ENCODE peak calls at places on chromosomes 6 and 20, in nine cellular contexts. One of them, this sample, is unnamed. For H3K4me1, the result is how much of the 10 kb centered on the place peaks cover.

GRCh38 chr20:51447097-51447764 is 95.3 kb downstream of the NFATC2 start:
- DNase-seq in IMR-90: peak
- DNase-seq in psoas muscle: peak
- DNase-seq in spleen: peak
- DNase-seq in Panc1: peak
- DNase-seq in colonic mucosa: peak
- DNase-seq in neural progenitor cell: peak
- DNase-seq in GM23338: peak
- DNase-seq in uterus: peak
- DNase-seq in this sample: peak

GRCh38 chr20:34884260-34884659 is 7.8 kb downstream of the ACSS2 start:
- DNase-seq in spleen: no peak
- DNase-seq in colonic mucosa: no peak
- DNase-seq in IMR-90: no peak
- DNase-seq in uterus: no peak
- DNase-seq in neural progenitor cell: no peak
- DNase-seq in Panc1: no peak
- DNase-seq in GM23338: no peak
- DNase-seq in psoas muscle: no peak
- DNase-seq in this sample: no peak

GRCh38 chr6:30885481-30885998 is 1.2 kb downstream of the DDR1 start:
- DNase-seq in Panc1: no peak
- DNase-seq in neural progenitor cell: peak
- DNase-seq in uterus: no peak
- DNase-seq in IMR-90: peak
- DNase-seq in spleen: peak
- DNase-seq in psoas muscle: no peak
- DNase-seq in colonic mucosa: peak
- DNase-seq in GM23338: peak
- DNase-seq in this sample: peak

GRCh38 chr6:153790881-153791473 is 248.1 kb upstream of the OPRM1 start:
- DNase-seq in colonic mucosa: no peak
- DNase-seq in Panc1: no peak
- DNase-seq in neural progenitor cell: peak
- DNase-seq in psoas muscle: no peak
- DNase-seq in uterus: no peak
- DNase-seq in GM23338: peak
- DNase-seq in IMR-90: no peak
- DNase-seq in spleen: no peak
- DNase-seq in this sample: no peak

GRCh38 chr20:37521091-37521771 is at the start of gene NNAT:
- DNase-seq in GM23338: no peak
- DNase-seq in psoas muscle: no peak
- DNase-seq in neural progenitor cell: no peak
- DNase-seq in spleen: no peak
- DNase-seq in IMR-90: no peak
- DNase-seq in uterus: no peak
- DNase-seq in Panc1: no peak
- DNase-seq in colonic mucosa: no peak
- DNase-seq in this sample: no peak

GRCh38 chr20:20571068-20571780 is 141.2 kb downstream of the RALGAPA2 start:
- DNase-seq in GM23338: no peak
- DNase-seq in psoas muscle: no peak
- DNase-seq in IMR-90: no peak
- DNase-seq in Panc1: no peak
- DNase-seq in uterus: no peak
- DNase-seq in neural progenitor cell: no peak
- DNase-seq in spleen: no peak
- DNase-seq in colonic mucosa: no peak
- DNase-seq in this sample: peak

GRCh38 chr20:43804781-43805180 is 78.0 kb upstream of the GTSF1L start:
- DNase-seq in Panc1: no peak
- DNase-seq in neural progenitor cell: no peak
- DNase-seq in uterus: no peak
- DNase-seq in GM23338: no peak
- DNase-seq in spleen: no peak
- DNase-seq in IMR-90: no peak
- DNase-seq in colonic mucosa: no peak
- DNase-seq in psoas muscle: no peak
- DNase-seq in this sample: no peak

GRCh38 chr20:63132131-63132714 is 83.7 kb downstream of the YTHDF1 start:
- DNase-seq in Panc1: no peak
- DNase-seq in psoas muscle: no peak
- DNase-seq in neural progenitor cell: no peak
- DNase-seq in uterus: no peak
- DNase-seq in spleen: peak
- DNase-seq in GM23338: no peak
- DNase-seq in IMR-90: no peak
- DNase-seq in colonic mucosa: no peak
- DNase-seq in this sample: no peak

GRCh38 chr6:158631678-158632537 is 12.6 kb downstream of the DYNLT1 start:
- DNase-seq in psoas muscle: peak
- DNase-seq in GM23338: no peak
- DNase-seq in IMR-90: peak
- DNase-seq in uterus: peak
- DNase-seq in spleen: no peak
- DNase-seq in Panc1: no peak
- DNase-seq in neural progenitor cell: no peak
- DNase-seq in colonic mucosa: peak
- DNase-seq in this sample: no peak

GRCh38 chr20:18404172-18404571 is 62.7 kb downstream of the DZANK1 start:
- DNase-seq in psoas muscle: no peak
- DNase-seq in Panc1: no peak
- DNase-seq in uterus: no peak
- DNase-seq in spleen: no peak
- DNase-seq in GM23338: no peak
- DNase-seq in neural progenitor cell: no peak
- DNase-seq in colonic mucosa: no peak
- DNase-seq in IMR-90: no peak
- DNase-seq in this sample: no peak

GRCh38 chr6:89736887-89737286 is 82.7 kb downstream of the MDN1 start:
- DNase-seq in uterus: no peak
- DNase-seq in Panc1: no peak
- DNase-seq in IMR-90: no peak
- DNase-seq in GM23338: no peak
- DNase-seq in spleen: no peak
- DNase-seq in psoas muscle: no peak
- DNase-seq in colonic mucosa: no peak
- DNase-seq in neural progenitor cell: no peak
- DNase-seq in this sample: no peak

GRCh38 chr6:140684776-140685550 is 1310.5 kb upstream of the CITED2 start:
- DNase-seq in colonic mucosa: no peak
- DNase-seq in neural progenitor cell: no peak
- DNase-seq in IMR-90: no peak
- DNase-seq in spleen: no peak
- DNase-seq in GM23338: no peak
- DNase-seq in Panc1: no peak
- DNase-seq in psoas muscle: no peak
- DNase-seq in uterus: no peak
- DNase-seq in this sample: no peak

GRCh38 chr6:17267586-17267985 is 13.6 kb upstream of the RBM24 start:
- DNase-seq in neural progenitor cell: no peak
- DNase-seq in GM23338: no peak
- DNase-seq in colonic mucosa: no peak
- DNase-seq in spleen: no peak
- DNase-seq in Panc1: no peak
- DNase-seq in uterus: no peak
- DNase-seq in IMR-90: no peak
- DNase-seq in psoas muscle: no peak
- DNase-seq in this sample: no peak

GRCh38 chr20:59147197-59147596 is 16.4 kb upstream of the ZNF831 start:
- DNase-seq in IMR-90: no peak
- DNase-seq in colonic mucosa: no peak
- DNase-seq in psoas muscle: no peak
- DNase-seq in spleen: peak
- DNase-seq in Panc1: no peak
- DNase-seq in neural progenitor cell: no peak
- DNase-seq in GM23338: no peak
- DNase-seq in uterus: no peak
- DNase-seq in this sample: no peak
- H3K4me1 ChIP-seq in IMR-90: under half
- H3K4me1 ChIP-seq in colonic mucosa: under half
- H3K4me1 ChIP-seq in psoas muscle: under half
- H3K4me1 ChIP-seq in spleen: half or more
- H3K4me1 ChIP-seq in Panc1: under half
- H3K4me1 ChIP-seq in neural progenitor cell: under half
- H3K4me1 ChIP-seq in GM23338: under half
- H3K4me1 ChIP-seq in uterus: under half
- H3K4me1 ChIP-seq in this sample: under half

DNA sequence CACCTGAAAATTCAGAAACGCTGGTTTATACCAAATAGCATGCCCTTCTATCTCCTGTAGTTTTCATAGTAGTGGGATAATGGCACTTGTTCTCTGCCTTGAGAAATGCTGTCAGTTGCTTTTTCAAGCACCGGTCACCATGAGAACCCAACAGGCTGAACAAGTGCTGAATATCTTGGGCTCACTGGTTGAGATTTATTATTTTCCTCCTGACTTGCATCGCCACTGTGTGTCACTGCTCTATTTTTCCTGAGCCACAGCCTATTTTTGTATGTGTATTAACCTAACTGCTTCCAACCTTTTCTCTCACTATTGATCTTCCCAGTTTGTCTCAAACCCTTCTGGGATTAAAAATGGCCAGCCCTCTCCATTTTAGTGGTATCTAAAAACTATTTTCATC is 71.9 kb downstream of the OPN5 start:
- DNase-seq in IMR-90: no peak
- DNase-seq in neural progenitor cell: no peak
- DNase-seq in psoas muscle: no peak
- DNase-seq in Panc1: no peak
- DNase-seq in colonic mucosa: no peak
- DNase-seq in uterus: no peak
- DNase-seq in spleen: no peak
- DNase-seq in GM23338: no peak
- DNase-seq in this sample: no peak
- TF ChIP-seq CTCF in IMR-90: no peak
- TF ChIP-seq CTCF in neural progenitor cell: no peak
- TF ChIP-seq CTCF in psoas muscle: no peak
- TF ChIP-seq CTCF in Panc1: no peak
- TF ChIP-seq CTCF in colonic mucosa: no peak
- TF ChIP-seq CTCF in uterus: no peak
- TF ChIP-seq CTCF in spleen: no peak
- TF ChIP-seq CTCF in GM23338: peak
- TF ChIP-seq CTCF in this sample: no peak

GRCh38 chr6:15324427-15324985 is 78.6 kb downstream of the JARID2 start:
- DNase-seq in Panc1: no peak
- DNase-seq in GM23338: no peak
- DNase-seq in spleen: no peak
- DNase-seq in neural progenitor cell: no peak
- DNase-seq in psoas muscle: no peak
- DNase-seq in IMR-90: no peak
- DNase-seq in uterus: no peak
- DNase-seq in colonic mucosa: no peak
- DNase-seq in this sample: no peak

GRCh38 chr6:15327271-15327670 is 81.4 kb downstream of the JARID2 start:
- DNase-seq in colonic mucosa: peak
- DNase-seq in spleen: no peak
- DNase-seq in IMR-90: no peak
- DNase-seq in GM23338: no peak
- DNase-seq in psoas muscle: no peak
- DNase-seq in neural progenitor cell: peak
- DNase-seq in uterus: no peak
- DNase-seq in Panc1: no peak
- DNase-seq in this sample: no peak

GRCh38 chr6:15329154-15329781 is 83.4 kb downstream of the JARID2 start:
- DNase-seq in psoas muscle: no peak
- DNase-seq in Panc1: no peak
- DNase-seq in uterus: no peak
- DNase-seq in GM23338: no peak
- DNase-seq in IMR-90: peak
- DNase-seq in spleen: no peak
- DNase-seq in neural progenitor cell: peak
- DNase-seq in colonic mucosa: no peak
- DNase-seq in this sample: no peak

GRCh38 chr6:15325540-15325955 is 79.7 kb downstream of the JARID2 start:
- DNase-seq in spleen: no peak
- DNase-seq in psoas muscle: no peak
- DNase-seq in IMR-90: no peak
- DNase-seq in uterus: no peak
- DNase-seq in GM23338: no peak
- DNase-seq in Panc1: no peak
- DNase-seq in colonic mucosa: no peak
- DNase-seq in neural progenitor cell: no peak
- DNase-seq in this sample: no peak

GRCh38 chr6:15326072-15326614 is 80.3 kb downstream of the JARID2 start:
- DNase-seq in Panc1: no peak
- DNase-seq in spleen: no peak
- DNase-seq in colonic mucosa: no peak
- DNase-seq in uterus: no peak
- DNase-seq in IMR-90: no peak
- DNase-seq in neural progenitor cell: no peak
- DNase-seq in psoas muscle: no peak
- DNase-seq in GM23338: no peak
- DNase-seq in this sample: no peak
- H3K4me1 ChIP-seq in Panc1: under half
- H3K4me1 ChIP-seq in spleen: half or more
- H3K4me1 ChIP-seq in colonic mucosa: under half
- H3K4me1 ChIP-seq in uterus: under half
- H3K4me1 ChIP-seq in IMR-90: under half
- H3K4me1 ChIP-seq in neural progenitor cell: half or more
- H3K4me1 ChIP-seq in psoas muscle: half or more
- H3K4me1 ChIP-seq in GM23338: half or more
- H3K4me1 ChIP-seq in this sample: under half

DNA sequence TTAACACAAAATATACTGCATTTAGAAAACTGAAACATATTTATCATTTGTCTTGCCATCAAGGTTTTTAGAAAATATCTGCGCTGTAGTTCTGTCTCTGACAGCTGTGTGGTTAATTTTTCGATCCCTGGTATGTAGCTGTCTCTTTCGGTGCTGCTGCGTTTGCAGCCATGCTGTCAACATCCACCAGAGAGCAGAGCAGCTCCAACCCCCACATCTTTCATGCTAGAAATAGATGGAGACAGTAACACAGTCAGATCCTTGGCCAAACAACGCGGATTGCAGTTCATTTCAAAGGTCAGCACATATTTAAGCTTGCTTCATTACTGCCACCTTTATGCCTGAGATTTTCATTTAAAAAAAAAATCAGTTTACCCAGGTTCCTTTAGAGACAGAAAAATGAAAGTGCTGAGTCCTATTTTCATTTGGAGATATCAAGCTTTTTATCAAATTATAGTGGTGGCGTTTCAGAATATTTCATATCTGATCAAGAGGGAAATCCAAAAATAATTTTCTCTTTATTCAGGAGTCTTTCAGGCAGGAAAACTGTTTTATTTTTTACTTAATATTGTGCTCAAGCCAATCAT is 157.7 kb upstream of the MMS22L start:
- DNase-seq in neural progenitor cell: peak
- DNase-seq in uterus: no peak
- DNase-seq in Panc1: peak
- DNase-seq in GM23338: peak
- DNase-seq in psoas muscle: no peak
- DNase-seq in spleen: no peak
- DNase-seq in IMR-90: peak
- DNase-seq in colonic mucosa: no peak
- DNase-seq in this sample: no peak
- TF ChIP-seq CTCF in neural progenitor cell: peak
- TF ChIP-seq CTCF in uterus: no peak
- TF ChIP-seq CTCF in Panc1: peak
- TF ChIP-seq CTCF in GM23338: peak
- TF ChIP-seq CTCF in psoas muscle: peak
- TF ChIP-seq CTCF in spleen: no peak
- TF ChIP-seq CTCF in IMR-90: peak
- TF ChIP-seq CTCF in colonic mucosa: no peak
- TF ChIP-seq CTCF in this sample: no peak